ENCODE peak calls at places on chromosomes 7 and 10, in five cellular contexts. L is uterus, Q is body of pancreas, A is HCT116, C is ovary. N is an unnamed sample.
A peak's percentile ranks its signal among the peaks of the same experiment; 100 is the strongest.

GRCh38 chr10:129531969-129532660 is 65.1 kb downstream of the MGMT start:
- DNase-seq in C (no peak), Q (no peak), L (no peak), A (no peak), N (no peak)

GRCh38 chr7:53059591-53059990 is 24.2 kb downstream of the POM121L12 start:
- DNase-seq in A (no peak), L (no peak), Q (no peak), C (no peak), N (no peak)

GRCh38 chr7:132065193-132065972 is 509.0 kb upstream of the PODXL start:
- DNase-seq in L (peak; percentile 87), Q (peak; percentile 19), C (peak; percentile 69), A (peak; percentile 39), N (no peak)

GRCh38 chr10:89367529-89367928 is 10.3 kb upstream of the IFIT1B start:
- DNase-seq in Q (peak; percentile 25), A (no peak), C (no peak), L (no peak), N (no peak)

GRCh38 chr7:3753868-3754267 is 452.8 kb downstream of the SDK1 start:
- DNase-seq in Q (no peak), A (no peak), L (no peak), C (no peak), N (no peak)

GRCh38 chr10:35369049-35369760 is 32.9 kb downstream of the CCNY start:
- DNase-seq in C (no peak), Q (peak; percentile 15), A (no peak), L (no peak), N (no peak)

GRCh38 chr10:46301056-46301645 is 14.4 kb downstream of the ANTXRL start:
- DNase-seq in C (no peak), A (no peak), L (no peak), Q (no peak), N (peak; percentile 29)

GRCh38 chr10:96670786-96671185 is 49.5 kb downstream of the PIK3AP1 start:
- DNase-seq in C (no peak), L (no peak), A (no peak), Q (no peak), N (no peak)

GRCh38 chr10:84076540-84077195 is 62.6 kb upstream of the GHITM start:
- DNase-seq in A (no peak), L (peak; percentile 28), C (no peak), Q (no peak), N (no peak)

GRCh38 chr10:612696-613095 is 76.8 kb downstream of the DIP2C start:
- DNase-seq in C (no peak), A (no peak), Q (no peak), L (no peak), N (no peak)

GRCh38 chr7:17090751-17091150 is 207.7 kb upstream of the AHR start:
- DNase-seq in L (no peak), Q (no peak), C (no peak), A (no peak), N (no peak)

GRCh38 chr10:125795111-125795510 is 19.5 kb upstream of the MMP21 start:
- DNase-seq in A (no peak), L (no peak), C (no peak), Q (no peak), N (peak; percentile 89)

GRCh38 chr7:52270301-52270700 is 765.1 kb upstream of the POM121L12 start:
- DNase-seq in A (no peak), C (no peak), L (no peak), Q (no peak), N (no peak)

DNA sequence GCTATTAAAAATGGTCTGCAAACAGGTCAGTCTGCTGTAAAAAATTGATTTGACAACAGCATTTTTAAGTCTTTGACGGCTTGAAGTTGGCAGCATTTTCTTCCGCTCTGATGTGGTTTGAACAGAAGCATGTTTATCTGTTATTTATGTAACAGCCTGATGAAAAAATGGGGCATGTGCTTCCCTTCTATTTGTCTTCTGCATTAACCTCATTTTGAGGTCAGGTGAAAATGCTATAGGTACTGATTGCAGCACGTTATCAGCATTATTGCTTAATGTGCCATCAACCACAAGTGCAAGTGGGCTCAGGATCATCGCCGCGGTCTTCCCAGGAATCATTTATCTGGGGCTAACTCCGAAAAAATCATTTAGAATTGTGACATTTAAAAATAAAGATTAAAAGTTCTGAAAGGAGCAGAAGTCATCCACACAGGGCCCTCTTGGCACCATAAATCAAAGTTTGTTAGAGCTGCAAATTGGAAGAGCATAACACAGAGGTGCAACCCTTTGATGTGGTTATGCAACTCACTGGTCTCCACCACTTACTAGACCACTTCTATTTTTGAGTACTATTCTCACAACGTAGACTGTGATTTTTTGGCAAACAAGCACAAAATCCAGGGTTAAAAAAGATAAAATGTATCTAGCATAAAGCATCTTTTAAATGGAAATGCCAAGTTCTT is 307.6 kb downstream of the MDFIC start:
- DNase-seq in L (no peak), Q (no peak), C (no peak), A (no peak), N (no peak)
- H3K27me3 ChIP-seq in L (no peaks in the 10 kb centered on the region), Q (no peaks in the 10 kb centered on the region), C (no peaks in the 10 kb centered on the region), A (no peaks in the 10 kb centered on the region), N (no peaks in the 10 kb centered on the region)

DNA sequence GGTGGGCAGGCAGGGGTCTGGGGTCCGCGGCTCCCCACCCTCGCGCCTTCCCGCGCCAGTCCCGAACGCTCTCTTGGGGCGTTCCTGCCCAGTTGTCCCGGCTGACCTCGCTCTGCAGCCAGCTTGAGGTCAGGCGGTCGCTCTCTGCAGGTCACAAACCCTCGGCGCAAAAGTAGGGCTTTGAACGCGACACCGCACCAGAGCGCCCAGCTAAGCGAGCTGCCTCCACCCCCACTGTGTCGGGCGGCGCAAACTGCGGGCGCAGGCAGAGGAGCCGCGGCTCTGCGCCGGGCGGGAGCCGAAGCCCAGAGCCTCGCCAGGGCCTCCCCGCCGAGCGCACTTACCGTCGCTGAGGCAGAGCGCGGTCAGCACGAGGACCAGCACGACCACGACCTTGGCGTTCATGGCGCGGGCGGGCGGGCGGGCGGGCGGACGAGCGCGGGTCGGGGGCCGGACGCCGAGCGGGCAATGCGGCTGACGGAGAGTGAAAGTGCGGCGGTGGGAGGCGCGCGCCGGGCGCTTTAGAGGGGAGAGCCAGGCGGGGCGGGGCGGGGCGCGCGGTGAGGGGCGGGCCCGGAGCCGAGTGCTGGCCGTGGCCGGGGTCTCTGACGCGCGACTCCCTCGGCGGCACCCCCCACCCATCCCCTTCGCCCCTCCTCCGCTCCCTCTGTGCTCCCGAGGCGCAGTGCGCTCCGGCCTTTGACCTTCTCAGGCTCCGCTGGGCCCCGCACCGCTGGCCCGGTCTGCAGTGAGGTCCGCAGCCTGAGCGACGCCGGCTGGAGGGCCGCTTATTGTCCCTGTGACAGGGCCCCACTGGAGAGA is at the start of gene CXCL12:
- DNase-seq in Q (peak; percentile 61), A (no peak), L (peak; percentile 51), C (peak; percentile 44), N (no peak)
- H3K4me3 ChIP-seq in Q (peak within 1 kb of the TSS; percentile 68), A (no peak within 1 kb of the TSS), L (peak within 1 kb of the TSS; percentile 77), C (peak within 1 kb of the TSS; percentile 69), N (peak within 1 kb of the TSS; percentile 58)

DNA sequence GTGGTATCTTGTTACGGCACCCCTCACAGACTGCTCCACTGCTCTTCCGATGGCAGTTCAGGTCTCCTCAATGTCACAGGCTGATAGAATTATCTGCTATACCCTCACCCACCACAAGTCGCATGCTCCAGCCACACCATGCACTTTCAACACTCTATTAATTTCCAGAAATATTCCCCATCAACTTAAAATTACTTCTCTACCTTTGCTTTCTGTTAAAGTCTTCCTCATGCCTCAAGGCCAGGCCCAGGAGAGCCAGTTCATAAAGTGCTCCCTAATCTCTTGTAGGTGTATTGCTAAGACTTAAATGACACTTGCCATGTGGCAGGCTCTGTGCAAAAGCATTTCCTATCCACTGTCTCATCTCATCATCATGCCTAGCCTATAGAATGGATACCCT is 105.9 kb upstream of the ARID5B start:
- DNase-seq in C (no peak), A (no peak), L (no peak), Q (no peak), N (no peak)
- TF ChIP-seq CTCF in C (no peak), A (no peak), L (no peak), Q (no peak), N (no peak)

DNA sequence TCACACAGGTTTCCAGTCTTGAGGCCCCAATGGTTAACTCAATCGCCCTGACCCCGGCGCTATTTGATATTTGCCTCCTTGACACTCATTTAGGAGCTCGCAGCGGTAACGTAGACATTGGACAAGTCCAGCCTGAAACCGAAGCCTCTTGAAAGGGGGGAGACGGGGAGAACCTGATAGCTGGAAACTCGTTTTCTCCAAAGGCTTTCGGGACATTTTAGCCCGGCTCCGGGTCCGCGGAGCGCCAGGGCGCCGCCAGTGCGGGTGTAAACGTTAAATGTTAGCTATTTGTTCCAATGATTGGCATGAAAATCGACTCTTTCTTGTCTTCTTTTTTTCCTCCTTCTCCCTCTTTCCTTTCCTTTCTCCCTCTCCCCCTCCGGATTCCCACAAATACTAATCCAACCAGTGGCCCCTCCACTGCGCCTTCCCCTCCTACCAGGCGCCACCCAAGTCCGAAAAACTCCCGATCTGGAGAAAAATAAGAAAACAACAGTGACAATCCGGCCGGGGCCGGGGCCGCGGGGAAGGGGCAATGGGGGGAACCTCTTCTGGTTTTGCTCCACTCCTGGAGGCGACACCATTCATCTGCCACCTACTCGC is 17.2 kb upstream of the GATA3 start:
- DNase-seq in Q (no peak), L (no peak), A (no peak), C (no peak), N (no peak)
- H3K27me3 ChIP-seq in Q (peaks cover 7% of the 10 kb centered on the region), L (peaks cover 15% of the 10 kb centered on the region), A (peaks cover 41% of the 10 kb centered on the region), C (no peaks in the 10 kb centered on the region), N (peaks cover 64% of the 10 kb centered on the region)

GRCh38 chr7:13986208-13986607 is 3.3 kb downstream of the ETV1 start:
- DNase-seq in L (no peak), Q (no peak), A (no peak), C (no peak), N (no peak)
- H3K4me3 ChIP-seq in L (no peak overlapping the region), Q (no peak overlapping the region), A (no peak overlapping the region), C (no peak overlapping the region), N (peak overlapping the region; percentile 73)

DNA sequence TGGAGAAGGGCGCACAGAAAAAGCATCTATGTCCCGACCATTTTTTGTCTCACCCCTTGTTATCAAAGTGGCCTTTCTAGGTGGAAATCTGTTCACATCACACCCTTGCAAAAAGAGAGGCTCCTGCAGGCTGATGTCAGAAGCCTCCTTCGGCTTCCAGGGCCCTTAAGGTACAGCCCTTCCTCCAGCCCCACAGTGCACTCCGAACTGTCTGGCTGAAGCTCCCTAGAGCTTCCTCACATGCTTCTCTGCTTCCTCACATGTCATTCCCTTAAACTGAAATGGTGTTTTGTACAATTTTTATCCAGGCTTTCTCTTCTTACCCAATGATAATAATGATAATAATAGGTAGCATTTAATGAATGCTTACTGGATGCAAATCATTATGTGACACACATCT is 210.3 kb downstream of the INHBA start:
- DNase-seq in Q (no peak), A (no peak), L (no peak), C (no peak), N (no peak)
- TF ChIP-seq CTCF in Q (no peak), A (no peak), L (no peak), C (no peak), N (no peak)